ENCODE peak calls at places on chromosomes 6 and 20, in ten cellular contexts. One of them, this sample, is unnamed.

GRCh38 chr6:139230421-139230840 is 61.4 kb downstream of the TXLNB start:
- DNase-seq in esophagus muscularis mucosa: no peak
- DNase-seq in K562: no peak
- DNase-seq in GM12878: no peak
- DNase-seq in suprapubic skin: no peak
- DNase-seq in SK-N-SH: no peak
- DNase-seq in H1: no peak
- DNase-seq in HepG2: no peak
- DNase-seq in stomach: no peak
- DNase-seq in transverse colon: no peak
- DNase-seq in this sample: peak

GRCh38 chr6:109304284-109305015 is 77.8 kb downstream of the CD164 start:
- DNase-seq in H1: no peak
- DNase-seq in SK-N-SH: no peak
- DNase-seq in K562: peak
- DNase-seq in suprapubic skin: no peak
- DNase-seq in GM12878: no peak
- DNase-seq in HepG2: no peak
- DNase-seq in transverse colon: no peak
- DNase-seq in stomach: no peak
- DNase-seq in esophagus muscularis mucosa: no peak
- DNase-seq in this sample: no peak

GRCh38 chr20:10315138-10315537 is 96.5 kb downstream of the SNAP25 start:
- DNase-seq in HepG2: peak
- DNase-seq in H1: no peak
- DNase-seq in SK-N-SH: no peak
- DNase-seq in suprapubic skin: no peak
- DNase-seq in transverse colon: no peak
- DNase-seq in GM12878: no peak
- DNase-seq in K562: no peak
- DNase-seq in stomach: no peak
- DNase-seq in esophagus muscularis mucosa: no peak
- DNase-seq in this sample: no peak

GRCh38 chr20:11671015-11671511 is 246.6 kb upstream of the BTBD3 start:
- DNase-seq in esophagus muscularis mucosa: no peak
- DNase-seq in SK-N-SH: no peak
- DNase-seq in HepG2: no peak
- DNase-seq in GM12878: no peak
- DNase-seq in K562: no peak
- DNase-seq in suprapubic skin: no peak
- DNase-seq in transverse colon: no peak
- DNase-seq in stomach: no peak
- DNase-seq in H1: no peak
- DNase-seq in this sample: no peak

GRCh38 chr6:33820243-33820642 is 16.4 kb upstream of the MLN start:
- DNase-seq in H1: no peak
- DNase-seq in K562: no peak
- DNase-seq in esophagus muscularis mucosa: no peak
- DNase-seq in suprapubic skin: no peak
- DNase-seq in stomach: no peak
- DNase-seq in GM12878: no peak
- DNase-seq in SK-N-SH: no peak
- DNase-seq in HepG2: no peak
- DNase-seq in transverse colon: no peak
- DNase-seq in this sample: no peak

GRCh38 chr6:46491789-46492547 is 719 bp upstream of the RCAN2 start:
- DNase-seq in suprapubic skin: peak
- DNase-seq in HepG2: peak
- DNase-seq in esophagus muscularis mucosa: no peak
- DNase-seq in H1: no peak
- DNase-seq in SK-N-SH: peak
- DNase-seq in transverse colon: peak
- DNase-seq in K562: peak
- DNase-seq in stomach: peak
- DNase-seq in GM12878: no peak
- DNase-seq in this sample: no peak

GRCh38 chr6:4191271-4191721 is 55.9 kb upstream of the ECI2 start:
- DNase-seq in SK-N-SH: no peak
- DNase-seq in H1: no peak
- DNase-seq in stomach: no peak
- DNase-seq in esophagus muscularis mucosa: no peak
- DNase-seq in suprapubic skin: no peak
- DNase-seq in GM12878: no peak
- DNase-seq in transverse colon: no peak
- DNase-seq in K562: no peak
- DNase-seq in HepG2: no peak
- DNase-seq in this sample: no peak

GRCh38 chr6:56361812-56362211 is 114.4 kb upstream of the COL21A1 start:
- DNase-seq in GM12878: no peak
- DNase-seq in HepG2: no peak
- DNase-seq in K562: no peak
- DNase-seq in H1: no peak
- DNase-seq in stomach: no peak
- DNase-seq in SK-N-SH: no peak
- DNase-seq in esophagus muscularis mucosa: no peak
- DNase-seq in transverse colon: no peak
- DNase-seq in suprapubic skin: no peak
- DNase-seq in this sample: no peak

GRCh38 chr6:142374965-142375733 is 73.3 kb downstream of the ADGRG6 start:
- DNase-seq in esophagus muscularis mucosa: no peak
- DNase-seq in suprapubic skin: no peak
- DNase-seq in K562: no peak
- DNase-seq in GM12878: no peak
- DNase-seq in SK-N-SH: no peak
- DNase-seq in stomach: no peak
- DNase-seq in transverse colon: no peak
- DNase-seq in HepG2: peak
- DNase-seq in H1: no peak
- DNase-seq in this sample: no peak

GRCh38 chr6:162344935-162345599 is 382.5 kb downstream of the PRKN start:
- DNase-seq in H1: no peak
- DNase-seq in suprapubic skin: no peak
- DNase-seq in SK-N-SH: no peak
- DNase-seq in esophagus muscularis mucosa: no peak
- DNase-seq in GM12878: no peak
- DNase-seq in transverse colon: no peak
- DNase-seq in HepG2: no peak
- DNase-seq in stomach: no peak
- DNase-seq in K562: no peak
- DNase-seq in this sample: no peak

GRCh38 chr20:17334866-17335412 is 108.1 kb downstream of the PCSK2 start:
- DNase-seq in stomach: no peak
- DNase-seq in transverse colon: no peak
- DNase-seq in K562: no peak
- DNase-seq in esophagus muscularis mucosa: no peak
- DNase-seq in SK-N-SH: no peak
- DNase-seq in GM12878: no peak
- DNase-seq in H1: no peak
- DNase-seq in HepG2: no peak
- DNase-seq in suprapubic skin: no peak
- DNase-seq in this sample: no peak

GRCh38 chr6:81755536-81755935 is 3.1 kb upstream of the TENT5A start:
- DNase-seq in stomach: no peak
- DNase-seq in SK-N-SH: no peak
- DNase-seq in esophagus muscularis mucosa: no peak
- DNase-seq in K562: no peak
- DNase-seq in transverse colon: no peak
- DNase-seq in HepG2: no peak
- DNase-seq in H1: no peak
- DNase-seq in suprapubic skin: no peak
- DNase-seq in GM12878: no peak
- DNase-seq in this sample: no peak

GRCh38 chr6:138287144-138287955 is 69.1 kb upstream of the PBOV1 start:
- DNase-seq in H1: no peak
- DNase-seq in HepG2: peak
- DNase-seq in SK-N-SH: peak
- DNase-seq in K562: peak
- DNase-seq in stomach: peak
- DNase-seq in suprapubic skin: no peak
- DNase-seq in GM12878: no peak
- DNase-seq in esophagus muscularis mucosa: no peak
- DNase-seq in transverse colon: peak
- DNase-seq in this sample: no peak

GRCh38 chr6:33777716-33778474 is 11.0 kb downstream of the LEMD2 start:
- DNase-seq in suprapubic skin: no peak
- DNase-seq in SK-N-SH: no peak
- DNase-seq in HepG2: no peak
- DNase-seq in GM12878: no peak
- DNase-seq in H1: no peak
- DNase-seq in transverse colon: no peak
- DNase-seq in stomach: no peak
- DNase-seq in esophagus muscularis mucosa: no peak
- DNase-seq in K562: no peak
- DNase-seq in this sample: no peak

GRCh38 chr6:42781811-42782688 is at the start of gene BICRAL:
- DNase-seq in SK-N-SH: peak
- DNase-seq in esophagus muscularis mucosa: no peak
- DNase-seq in HepG2: peak
- DNase-seq in suprapubic skin: peak
- DNase-seq in K562: peak
- DNase-seq in stomach: peak
- DNase-seq in GM12878: no peak
- DNase-seq in H1: no peak
- DNase-seq in transverse colon: peak
- DNase-seq in this sample: peak

GRCh38 chr6:110491644-110492317 is 15.4 kb upstream of the SLC22A16 start:
- DNase-seq in transverse colon: no peak
- DNase-seq in suprapubic skin: no peak
- DNase-seq in HepG2: no peak
- DNase-seq in H1: no peak
- DNase-seq in GM12878: no peak
- DNase-seq in esophagus muscularis mucosa: no peak
- DNase-seq in SK-N-SH: no peak
- DNase-seq in stomach: no peak
- DNase-seq in K562: no peak
- DNase-seq in this sample: no peak

GRCh38 chr6:110491299-110491643 is 14.9 kb upstream of the SLC22A16 start:
- DNase-seq in transverse colon: no peak
- DNase-seq in stomach: no peak
- DNase-seq in H1: no peak
- DNase-seq in K562: no peak
- DNase-seq in HepG2: no peak
- DNase-seq in GM12878: no peak
- DNase-seq in SK-N-SH: no peak
- DNase-seq in esophagus muscularis mucosa: no peak
- DNase-seq in suprapubic skin: no peak
- DNase-seq in this sample: no peak

GRCh38 chr6:110495949-110496348 is 19.5 kb upstream of the SLC22A16 start:
- DNase-seq in transverse colon: no peak
- DNase-seq in suprapubic skin: no peak
- DNase-seq in GM12878: no peak
- DNase-seq in esophagus muscularis mucosa: peak
- DNase-seq in K562: no peak
- DNase-seq in HepG2: no peak
- DNase-seq in stomach: no peak
- DNase-seq in SK-N-SH: no peak
- DNase-seq in H1: no peak
- DNase-seq in this sample: no peak

GRCh38 chr6:110492584-110492983 is 16.2 kb upstream of the SLC22A16 start:
- DNase-seq in K562: no peak
- DNase-seq in HepG2: no peak
- DNase-seq in SK-N-SH: no peak
- DNase-seq in esophagus muscularis mucosa: no peak
- DNase-seq in stomach: no peak
- DNase-seq in GM12878: no peak
- DNase-seq in suprapubic skin: no peak
- DNase-seq in transverse colon: no peak
- DNase-seq in H1: no peak
- DNase-seq in this sample: no peak

DNA sequence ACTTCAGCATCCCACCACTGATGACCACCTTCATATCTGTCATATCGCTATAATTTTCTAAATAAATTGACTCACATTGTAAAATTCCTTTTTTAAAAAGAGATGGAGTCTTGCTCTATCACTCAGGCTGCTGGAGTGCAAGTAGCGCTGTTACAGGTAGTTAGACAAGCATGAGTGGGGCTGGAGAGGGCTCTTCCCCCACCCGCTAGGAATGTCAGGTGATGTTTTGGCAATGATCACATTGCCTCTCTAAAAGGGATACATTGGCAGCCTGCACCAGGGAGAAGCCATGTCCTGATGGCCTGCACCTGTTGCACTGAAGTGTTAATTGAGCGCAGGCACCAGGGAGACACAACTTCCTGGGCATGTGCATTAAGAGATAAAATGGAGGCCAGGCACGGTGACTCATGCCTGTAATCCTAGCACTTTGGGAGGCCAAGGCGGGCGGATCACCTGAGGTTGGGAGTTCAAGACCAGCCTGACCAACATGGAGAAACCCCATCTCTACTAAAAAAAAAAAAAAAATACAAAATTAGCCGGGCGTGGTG is 16.9 kb upstream of the SLC22A16 start:
- DNase-seq in transverse colon: no peak
- DNase-seq in H1: no peak
- DNase-seq in suprapubic skin: no peak
- DNase-seq in stomach: no peak
- DNase-seq in HepG2: no peak
- DNase-seq in K562: no peak
- DNase-seq in esophagus muscularis mucosa: no peak
- DNase-seq in SK-N-SH: no peak
- DNase-seq in GM12878: no peak
- DNase-seq in this sample: no peak
- TF ChIP-seq EP300 in transverse colon: no peak
- TF ChIP-seq EP300 in H1: no peak
- TF ChIP-seq EP300 in suprapubic skin: no peak
- TF ChIP-seq EP300 in stomach: no peak
- TF ChIP-seq EP300 in HepG2: no peak
- TF ChIP-seq EP300 in K562: no peak
- TF ChIP-seq EP300 in esophagus muscularis mucosa: no peak
- TF ChIP-seq EP300 in SK-N-SH: no peak
- TF ChIP-seq EP300 in GM12878: no peak
- TF ChIP-seq EP300 in this sample: no peak

GRCh38 chr20:43514062-43514971 is 6.8 kb downstream of the L3MBTL1 start:
- DNase-seq in esophagus muscularis mucosa: peak
- DNase-seq in transverse colon: peak
- DNase-seq in K562: peak
- DNase-seq in SK-N-SH: peak
- DNase-seq in H1: peak
- DNase-seq in GM12878: peak
- DNase-seq in HepG2: peak
- DNase-seq in stomach: peak
- DNase-seq in suprapubic skin: peak
- DNase-seq in this sample: peak
- TF ChIP-seq POLR2AphosphoS5 in esophagus muscularis mucosa: peak
- TF ChIP-seq POLR2AphosphoS5 in transverse colon: peak
- TF ChIP-seq POLR2AphosphoS5 in K562: no peak
- TF ChIP-seq POLR2AphosphoS5 in SK-N-SH: peak
- TF ChIP-seq POLR2AphosphoS5 in H1: no peak
- TF ChIP-seq POLR2AphosphoS5 in GM12878: peak
- TF ChIP-seq POLR2AphosphoS5 in HepG2: peak
- TF ChIP-seq POLR2AphosphoS5 in stomach: peak
- TF ChIP-seq POLR2AphosphoS5 in suprapubic skin: no peak
- TF ChIP-seq POLR2AphosphoS5 in this sample: peak

GRCh38 chr20:43386878-43387277 is 70.8 kb upstream of the SRSF6 start:
- DNase-seq in suprapubic skin: no peak
- DNase-seq in K562: no peak
- DNase-seq in transverse colon: no peak
- DNase-seq in SK-N-SH: no peak
- DNase-seq in HepG2: no peak
- DNase-seq in GM12878: no peak
- DNase-seq in esophagus muscularis mucosa: peak
- DNase-seq in H1: no peak
- DNase-seq in stomach: no peak
- DNase-seq in this sample: no peak
- H3K4me3 ChIP-seq in suprapubic skin: no peak
- H3K4me3 ChIP-seq in K562: no peak
- H3K4me3 ChIP-seq in transverse colon: no peak
- H3K4me3 ChIP-seq in SK-N-SH: no peak
- H3K4me3 ChIP-seq in HepG2: no peak
- H3K4me3 ChIP-seq in GM12878: no peak
- H3K4me3 ChIP-seq in esophagus muscularis mucosa: no peak
- H3K4me3 ChIP-seq in H1: no peak
- H3K4me3 ChIP-seq in stomach: no peak
- H3K4me3 ChIP-seq in this sample: no peak

GRCh38 chr20:62741701-62742491 is 33.3 kb downstream of the NTSR1 start:
- DNase-seq in transverse colon: no peak
- DNase-seq in H1: no peak
- DNase-seq in SK-N-SH: no peak
- DNase-seq in HepG2: no peak
- DNase-seq in esophagus muscularis mucosa: no peak
- DNase-seq in GM12878: no peak
- DNase-seq in stomach: no peak
- DNase-seq in suprapubic skin: no peak
- DNase-seq in K562: no peak
- DNase-seq in this sample: no peak
- TF ChIP-seq EP300 in transverse colon: no peak
- TF ChIP-seq EP300 in H1: no peak
- TF ChIP-seq EP300 in SK-N-SH: no peak
- TF ChIP-seq EP300 in HepG2: no peak
- TF ChIP-seq EP300 in esophagus muscularis mucosa: no peak
- TF ChIP-seq EP300 in GM12878: no peak
- TF ChIP-seq EP300 in stomach: no peak
- TF ChIP-seq EP300 in suprapubic skin: no peak
- TF ChIP-seq EP300 in K562: no peak
- TF ChIP-seq EP300 in this sample: no peak

This sample was measured in sigmoid colon.